ENCODE peak calls at places on chromosome 3, in seven cellular contexts. W is neuronal stem cell, Y is mammary epithelial cell, P is H9, F is K562, H is SK-N-SH, X is endothelial cell of umbilical vein. B is an unnamed sample.

GRCh38 chr3:176202652-176203051 is 994.6 kb downstream of the TBL1XR1 start:
- DNase-seq in W (no peak), Y (no peak), P (no peak), F (no peak), H (no peak), X (no peak), B (no peak)

GRCh38 chr3:52446631-52447511 is 2.0 kb upstream of the SEMA3G start:
- DNase-seq in W (peak), Y (peak), P (peak), F (peak), H (peak), X (peak), B (no peak)

GRCh38 chr3:8757551-8758518 is 11.6 kb downstream of the OXTR start:
- DNase-seq in W (no peak), Y (peak), P (peak), F (no peak), H (no peak), X (no peak), B (no peak)

GRCh38 chr3:173371848-173372487 is 25.6 kb upstream of the NLGN1 start:
- DNase-seq in W (peak), Y (peak), P (peak), F (no peak), H (peak), X (peak), B (no peak)

GRCh38 chr3:145182196-145182911 is 978.6 kb downstream of the PLOD2 start:
- DNase-seq in W (no peak), Y (no peak), P (no peak), F (no peak), H (no peak), X (peak), B (no peak)

GRCh38 chr3:18847583-18848197 is 300.6 kb upstream of the KCNH8 start:
- DNase-seq in W (no peak), Y (no peak), P (no peak), F (no peak), H (peak), X (no peak), B (no peak)

GRCh38 chr3:134885877-134886621 is 91.0 kb downstream of the EPHB1 start:
- DNase-seq in W (no peak), Y (peak), P (peak), F (no peak), H (no peak), X (no peak), B (no peak)

GRCh38 chr3:101509811-101510210 is 3.2 kb downstream of the SENP7 start:
- DNase-seq in W (no peak), Y (peak), P (no peak), F (no peak), H (no peak), X (peak), B (no peak)

GRCh38 chr3:119562307-119562961 is 3.0 kb upstream of the CD80 start:
- DNase-seq in W (no peak), Y (no peak), P (no peak), F (no peak), H (no peak), X (no peak), B (no peak)

GRCh38 chr3:195751584-195751983 is 30.8 kb downstream of the MUC20 start:
- DNase-seq in W (no peak), Y (no peak), P (no peak), F (no peak), H (no peak), X (no peak), B (no peak)

GRCh38 chr3:144142151-144142855 is 170.7 kb downstream of the DIPK2A start:
- DNase-seq in W (no peak), Y (peak), P (no peak), F (no peak), H (no peak), X (no peak), B (no peak)

GRCh38 chr3:113271594-113272368 is 60.4 kb downstream of the BOC start:
- DNase-seq in W (no peak), Y (no peak), P (no peak), F (no peak), H (no peak), X (no peak), B (no peak)

DNA sequence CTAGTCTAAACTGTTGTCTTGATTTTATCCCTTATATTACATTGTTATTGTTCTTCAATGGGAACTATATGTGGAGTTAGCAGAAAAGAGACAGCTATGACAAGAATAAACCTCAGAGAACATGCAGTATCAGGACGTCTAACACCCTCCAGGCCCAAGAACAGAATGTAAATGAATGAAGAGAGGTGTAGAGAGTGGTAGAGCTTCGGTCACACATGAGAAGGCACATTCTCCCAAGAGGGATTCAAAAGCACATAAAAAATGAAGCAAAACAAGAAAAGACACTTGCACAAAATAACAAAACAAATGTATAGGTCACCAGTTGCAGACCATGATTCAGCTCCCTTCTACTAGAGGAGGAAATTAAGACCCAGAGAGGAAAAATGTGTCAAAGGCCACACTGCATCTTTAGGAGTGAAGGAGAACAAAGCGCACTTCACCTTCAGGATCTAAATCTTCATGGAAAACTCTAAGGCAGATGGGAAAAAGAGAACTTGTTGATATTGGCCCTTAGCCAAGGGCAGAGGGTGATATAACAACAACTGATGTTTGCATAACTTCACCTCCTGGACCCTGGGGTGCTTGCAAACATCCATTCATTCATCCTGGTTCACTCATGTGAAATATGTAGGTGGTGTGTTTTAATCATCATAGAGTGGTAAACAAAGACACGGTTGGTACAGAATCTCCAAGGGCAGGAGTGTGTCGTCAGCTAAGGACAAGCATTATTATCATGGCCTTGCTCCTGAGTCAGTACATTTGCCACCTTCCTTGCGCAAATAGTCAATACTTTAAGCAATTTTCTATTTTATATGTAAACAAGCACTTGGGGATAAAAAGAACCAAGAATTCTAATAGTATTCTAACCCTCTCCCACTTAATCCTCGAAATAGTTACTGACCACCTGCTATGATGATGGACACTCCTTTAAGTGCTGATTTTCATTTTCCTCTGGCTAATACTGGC is 8.8 kb downstream of the NEK10 start:
- DNase-seq in W (no peak), Y (peak), P (no peak), F (no peak), H (no peak), X (peak), B (no peak)
- H3K4me2 ChIP-seq in W (no peak), Y (no peak), P (no peak), F (no peak), H (no peak), X (peak), B (no peak)

GRCh38 chr3:133054572-133054971 is 16.4 kb downstream of the TMEM108 start:
- DNase-seq in W (no peak), Y (no peak), P (no peak), F (no peak), H (no peak), X (no peak), B (no peak)
- H3K4me2 ChIP-seq in W (no peak), Y (no peak), P (no peak), F (no peak), H (no peak), X (no peak), B (no peak)

DNA sequence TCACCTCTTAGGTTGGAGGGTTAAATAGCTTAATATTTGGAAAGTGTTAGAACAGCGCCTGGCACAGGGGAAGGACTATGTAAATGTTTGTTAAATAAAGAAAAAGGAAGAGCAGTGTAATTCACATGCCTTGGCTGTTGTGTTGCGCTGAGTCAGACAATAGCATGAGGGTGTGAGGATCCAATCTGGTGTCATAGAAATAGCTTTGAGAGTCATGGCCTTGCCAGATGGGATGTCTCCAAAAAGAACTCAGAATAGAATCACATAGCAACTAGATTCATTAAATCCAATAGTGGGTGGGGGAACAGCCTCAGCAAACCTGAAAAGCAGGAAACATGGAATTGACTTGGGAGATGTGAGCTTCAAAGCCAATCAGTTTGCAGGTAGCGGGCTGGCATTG is 3.9 kb upstream of the RBSN start:
- DNase-seq in W (no peak), Y (no peak), P (no peak), F (no peak), H (no peak), X (no peak), B (no peak)
- H3K4me2 ChIP-seq in W (no peak), Y (no peak), P (no peak), F (no peak), H (no peak), X (no peak), B (no peak)

GRCh38 chr3:43094851-43095250 is 11.0 kb downstream of the POMGNT2 start:
- DNase-seq in W (no peak), Y (no peak), P (no peak), F (no peak), H (no peak), X (no peak), B (no peak)
- H3K4me2 ChIP-seq in W (no peak), Y (no peak), P (no peak), F (no peak), H (no peak), X (no peak), B (no peak)

GRCh38 chr3:28291577-28291976 is 50.2 kb downstream of the CMC1 start:
- DNase-seq in W (no peak), Y (no peak), P (no peak), F (no peak), H (no peak), X (no peak), B (no peak)

GRCh38 chr3:28290863-28291300 is 49.5 kb downstream of the CMC1 start:
- DNase-seq in W (no peak), Y (no peak), P (no peak), F (no peak), H (no peak), X (no peak), B (no peak)

GRCh38 chr3:28287046-28287445 is 45.6 kb downstream of the CMC1 start:
- DNase-seq in W (no peak), Y (no peak), P (no peak), F (no peak), H (no peak), X (no peak), B (no peak)

DNA sequence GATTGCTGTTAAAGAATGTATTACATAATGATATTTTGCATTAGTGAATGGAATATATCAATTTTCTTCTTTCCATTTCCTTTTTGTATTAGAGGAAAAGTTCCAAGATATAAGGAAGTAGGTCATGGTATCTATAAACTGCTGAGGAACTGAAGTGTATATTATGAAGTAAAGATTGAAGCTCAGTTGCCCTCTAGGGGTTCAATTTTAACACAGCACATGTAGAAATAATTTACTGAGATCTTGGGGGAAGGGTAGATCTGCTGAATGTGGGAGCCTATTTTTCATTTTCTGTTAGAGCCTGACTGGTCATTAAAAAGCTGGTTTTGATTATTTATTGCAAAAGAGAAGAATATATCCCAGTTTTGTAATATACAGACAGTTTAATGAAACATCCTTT is 45.2 kb downstream of the CMC1 start:
- DNase-seq in W (peak), Y (peak), P (no peak), F (peak), H (peak), X (peak), B (no peak)
- H3K4me2 ChIP-seq in W (no peak), Y (no peak), P (no peak), F (no peak), H (no peak), X (no peak), B (no peak)

DNA sequence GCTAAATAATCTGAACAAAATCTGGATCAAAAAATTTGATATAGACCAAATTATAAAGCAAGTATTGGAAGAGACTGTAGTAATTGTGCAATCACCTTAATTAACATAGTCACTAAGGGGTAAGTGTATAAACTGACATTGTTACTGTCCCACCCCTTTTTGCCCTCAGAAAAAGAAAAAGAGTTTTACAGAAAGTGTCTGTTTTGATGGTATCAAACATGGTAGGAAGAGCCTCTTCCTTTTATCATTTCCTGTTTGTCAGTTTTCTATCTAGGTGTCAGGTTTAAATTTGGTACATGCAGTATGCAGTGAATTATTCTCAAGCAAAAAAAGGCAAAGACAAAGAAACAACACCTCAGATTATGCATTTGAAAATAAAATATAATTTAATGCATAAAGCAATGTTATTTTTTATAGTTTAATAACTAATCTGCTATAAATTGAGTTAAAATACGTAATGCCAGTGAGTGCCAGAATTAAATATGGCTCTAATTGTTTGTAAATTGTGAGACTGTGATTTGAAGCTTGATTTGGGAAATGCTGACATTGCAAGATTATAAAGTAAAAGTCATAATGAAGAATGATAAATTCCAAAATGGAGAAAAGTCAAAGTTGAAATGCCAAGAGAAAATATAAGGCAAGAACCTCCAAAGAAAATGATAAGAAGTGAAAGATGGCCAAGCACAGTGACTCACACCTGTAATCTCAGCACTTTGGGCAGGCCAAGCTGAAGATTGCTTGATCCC is 30.3 kb upstream of the CMC1 start:
- DNase-seq in W (no peak), Y (no peak), P (no peak), F (no peak), H (no peak), X (no peak), B (no peak)
- H3K4me2 ChIP-seq in W (no peak), Y (no peak), P (no peak), F (no peak), H (no peak), X (no peak), B (no peak)

B was measured in keratinocyte.